ENCODE peak calls at places on chromosome 17, in six cellular contexts. U, V, K, D, A and Z are unnamed samples.

GRCh38 chr17:67503184-67503583 is 126.1 kb downstream of the PITPNC1 start:
- DNase-seq in K (no peak), U (no peak), D (no peak), A (no peak), V (no peak), Z (no peak)

GRCh38 chr17:39813631-39814030 is 50.5 kb downstream of the IKZF3 start:
- DNase-seq in V (no peak), K (peak; percentile 70), D (no peak), U (no peak), A (no peak), Z (peak; percentile 24)

GRCh38 chr17:75404739-75405364 is 626 bp downstream of the GRB2 start:
- DNase-seq in K (peak; percentile 66), U (peak; percentile 60), A (no peak), D (peak; percentile 40), V (peak; percentile 64), Z (peak; percentile 33)

GRCh38 chr17:83153681-83154310 is 74.4 kb downstream of the METRNL start:
- DNase-seq in V (no peak), A (no peak), U (no peak), D (no peak), K (no peak), Z (no peak)

GRCh38 chr17:77371117-77371887 is 230.5 kb downstream of the SEC14L1 start:
- DNase-seq in D (no peak), K (no peak), U (no peak), V (peak; percentile 4), A (no peak), Z (no peak)

GRCh38 chr17:65604070-65604469 is 42.6 kb upstream of the AXIN2 start:
- DNase-seq in A (no peak), U (no peak), D (no peak), K (no peak), V (no peak), Z (no peak)

GRCh38 chr17:64124609-64125008 is 5.3 kb downstream of the ERN1 start:
- DNase-seq in U (no peak), V (no peak), A (no peak), K (no peak), D (no peak), Z (no peak)

GRCh38 chr17:10735251-10735650 is 5.4 kb upstream of the TMEM220 start:
- DNase-seq in D (no peak), U (no peak), V (no peak), K (peak; percentile 39), A (no peak), Z (no peak)

GRCh38 chr17:78923660-78924453 is 1.3 kb downstream of the TIMP2 start:
- DNase-seq in D (peak; percentile 37), V (no peak), K (peak; percentile 94), U (peak; percentile 63), A (no peak), Z (no peak)

GRCh38 chr17:79789943-79790804 is 6.7 kb downstream of the CBX8 start:
- DNase-seq in D (no peak), U (peak; percentile 27), K (peak; percentile 69), V (peak; percentile 71), A (no peak), Z (no peak)

GRCh38 chr17:81131486-81132196 is 33.7 kb upstream of the PVALEF start:
- DNase-seq in A (no peak), V (no peak), U (no peak), D (no peak), K (peak; percentile 88), Z (no peak)

GRCh38 chr17:8941980-8942617 is 23.4 kb downstream of the PIK3R5 start:
- DNase-seq in A (no peak), D (no peak), V (no peak), K (no peak), U (no peak), Z (peak; percentile 54)

GRCh38 chr17:41695954-41696720 is 7.5 kb downstream of the EIF1 start:
- DNase-seq in D (peak; percentile 72), V (peak; percentile 77), K (peak; percentile 78), U (peak; percentile 84), A (no peak), Z (peak; percentile 33)

GRCh38 chr17:13362341-13363122 is 239.2 kb downstream of the HS3ST3A1 start:
- DNase-seq in U (no peak), K (no peak), A (no peak), V (peak; percentile 21), D (no peak), Z (no peak)

GRCh38 chr17:3918372-3919122 is 2.3 kb upstream of the P2RX1 start:
- DNase-seq in A (no peak), U (no peak), K (no peak), D (no peak), V (no peak), Z (no peak)

GRCh38 chr17:41618341-41619161 is 5.8 kb downstream of the KRT17 start:
- DNase-seq in D (no peak), K (no peak), U (no peak), A (no peak), V (no peak), Z (no peak)

GRCh38 chr17:53470626-53471025 is 352.1 kb upstream of the KIF2B start:
- DNase-seq in K (no peak), U (no peak), D (no peak), V (no peak), A (no peak), Z (no peak)

GRCh38 chr17:1629647-1630310 is 1.1 kb upstream of the SLC43A2 start:
- DNase-seq in A (no peak), D (peak; percentile 72), U (peak; percentile 24), K (peak; percentile 91), V (peak; percentile 40), Z (peak; percentile 53)

GRCh38 chr17:73902416-73903181 is 258.4 kb upstream of the SDK2 start:
- DNase-seq in K (no peak), V (peak; percentile 19), D (no peak), U (no peak), A (peak; percentile 56), Z (no peak)

GRCh38 chr17:57165754-57166153 is 80.7 kb downstream of the AKAP1 start:
- DNase-seq in V (no peak), A (no peak), K (no peak), U (no peak), D (no peak), Z (no peak)

GRCh38 chr17:49454050-49454449 is 39.4 kb upstream of the PHB1 start:
- DNase-seq in U (no peak), A (no peak), V (no peak), D (no peak), K (no peak), Z (no peak)

GRCh38 chr17:66422181-66422580 is 119.8 kb downstream of the PRKCA start:
- DNase-seq in A (no peak), V (no peak), D (no peak), U (no peak), K (no peak), Z (no peak)

GRCh38 chr17:81582341-81582740 is 30.2 kb upstream of the FAAP100 start:
- DNase-seq in A (no peak), U (no peak), D (no peak), V (no peak), K (no peak), Z (no peak)

GRCh38 chr17:18381953-18382245 is 4.3 kb downstream of the EVPLL start:
- DNase-seq in A (no peak), K (no peak), D (no peak), V (no peak), U (no peak), Z (no peak)

GRCh38 chr17:38877130-38877851 is 7.4 kb downstream of the LASP1 start:
- DNase-seq in U (peak; percentile 16), A (no peak), D (no peak), K (peak; percentile 83), V (no peak), Z (no peak)

GRCh38 chr17:59914274-59914854 is 21.4 kb downstream of the RPS6KB1 start:
- DNase-seq in D (peak; percentile 17), A (peak; percentile 6), V (no peak), K (no peak), U (peak; percentile 86), Z (no peak)

GRCh38 chr17:49992933-49993422 is 2.0 kb downstream of the DLX3 start:
- DNase-seq in U (no peak), A (no peak), K (no peak), V (no peak), D (no peak), Z (no peak)